ENCODE peak calls at places on chromosome 13, in five cellular contexts. P is H9, R is MM.1S, O is GM23248, M is hepatocyte. T is an unnamed sample.
A peak's percentile ranks its signal among the peaks of the same experiment; 100 is the strongest.

GRCh38 chr13:60591348-60591747 is 194.3 kb downstream of the TDRD3 start:
- DNase-seq in P (no peak), R (no peak), O (peak; percentile 85), M (no peak), T (peak; percentile 34)

GRCh38 chr13:39119422-39119821 is 81.2 kb downstream of the NHLRC3 start:
- DNase-seq in P (no peak), R (no peak), O (no peak), M (no peak), T (no peak)

GRCh38 chr13:50800091-50800739 is 43.3 kb downstream of the DLEU7 start:
- DNase-seq in P (no peak), R (no peak), O (no peak), M (no peak), T (no peak)

GRCh38 chr13:39510296-39510695 is 92.7 kb downstream of the LHFPL6 start:
- DNase-seq in P (no peak), R (peak; percentile 69), O (no peak), M (no peak), T (no peak)

GRCh38 chr13:20550799-20551198 is 16.2 kb upstream of the IFT88 start:
- DNase-seq in P (no peak), R (no peak), O (no peak), M (no peak), T (peak; percentile 9)

GRCh38 chr13:31394491-31394890 is 194.7 kb downstream of the B3GLCT start:
- DNase-seq in P (no peak), R (peak; percentile 40), O (no peak), M (no peak), T (peak; percentile 9)

GRCh38 chr13:93230466-93230865 is 3.9 kb downstream of the GPC6 start:
- DNase-seq in P (no peak), R (no peak), O (peak; percentile 89), M (peak; percentile 22), T (no peak)

GRCh38 chr13:32938907-32939306 is 77.3 kb upstream of the KL start:
- DNase-seq in P (no peak), R (no peak), O (peak; percentile 70), M (no peak), T (no peak)

GRCh38 chr13:47858678-47859050 is 142.4 kb downstream of the SUCLA2 start:
- DNase-seq in P (no peak), R (no peak), O (peak; percentile 86), M (peak; percentile 13), T (no peak)

GRCh38 chr13:26679945-26680516 is 80.6 kb downstream of the GPR12 start:
- DNase-seq in P (peak; percentile 58), R (no peak), O (no peak), M (no peak), T (no peak)

DNA sequence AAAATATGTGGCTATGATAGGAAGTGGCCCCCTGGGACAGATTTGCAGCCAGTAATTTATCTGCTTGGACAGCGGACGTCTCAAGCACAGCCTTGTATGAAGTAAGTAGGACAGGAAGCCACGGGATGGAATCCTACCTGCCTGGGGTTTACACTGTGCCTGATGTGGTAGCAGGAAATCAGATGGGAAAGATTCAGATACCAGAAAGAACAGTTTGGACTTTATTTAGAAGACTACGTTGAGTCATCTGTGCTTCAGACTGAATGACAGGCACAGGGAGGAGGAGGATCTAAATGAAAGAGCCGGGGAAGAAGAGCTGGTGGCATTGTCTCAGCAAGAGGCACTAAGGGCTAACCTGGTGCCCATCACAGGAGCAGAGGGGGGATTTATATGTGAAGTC is 328.7 kb downstream of the SLC7A1 start:
- DNase-seq in P (no peak), R (no peak), O (no peak), M (no peak), T (no peak)
- H3K9me3 ChIP-seq in P (no peaks in the 10 kb centered on the region), R (no peaks in the 10 kb centered on the region), O (no peaks in the 10 kb centered on the region), M (no peaks in the 10 kb centered on the region), T (peaks cover 17% of the 10 kb centered on the region)

GRCh38 chr13:67045357-67045756 is 184.8 kb downstream of the PCDH9 start:
- DNase-seq in P (no peak), R (no peak), O (no peak), M (no peak), T (no peak)

GRCh38 chr13:67048084-67048792 is 181.9 kb downstream of the PCDH9 start:
- DNase-seq in P (no peak), R (no peak), O (no peak), M (peak; percentile 15), T (peak; percentile 69)

GRCh38 chr13:67052550-67053237 is 177.4 kb downstream of the PCDH9 start:
- DNase-seq in P (no peak), R (no peak), O (no peak), M (no peak), T (no peak)

GRCh38 chr13:67049744-67050143 is 180.4 kb downstream of the PCDH9 start:
- DNase-seq in P (no peak), R (no peak), O (no peak), M (no peak), T (no peak)

DNA sequence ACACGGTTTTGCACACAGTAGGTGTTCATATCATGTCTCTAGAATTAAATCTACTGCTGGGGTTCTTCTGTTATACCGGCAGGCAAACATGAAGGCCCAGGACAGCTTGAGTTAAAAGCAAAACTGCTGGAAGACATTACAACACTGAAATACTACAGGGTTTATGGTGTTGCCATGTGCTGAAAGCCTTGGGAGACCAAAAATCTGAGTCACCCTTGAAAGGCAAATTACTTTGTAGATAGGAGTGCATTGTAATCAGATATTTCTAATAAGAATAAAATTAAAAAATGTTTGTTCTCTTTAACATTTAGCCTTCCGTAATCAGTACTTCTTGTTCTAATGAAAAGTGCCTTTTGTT is 181.4 kb downstream of the PCDH9 start:
- DNase-seq in P (no peak), R (no peak), O (no peak), M (no peak), T (no peak)
- H3K79me2 ChIP-seq in P (no peaks in the 10 kb centered on the region), R (no peaks in the 10 kb centered on the region), O (no peaks in the 10 kb centered on the region), M (no peaks in the 10 kb centered on the region), T (no peaks in the 10 kb centered on the region)

GRCh38 chr13:90447034-90447734 is 900.3 kb upstream of the MIR17HG start:
- DNase-seq in P (no peak), R (no peak), O (no peak), M (no peak), T (no peak)
- H3K9me3 ChIP-seq in P (no peaks in the 10 kb centered on the region), R (no peaks in the 10 kb centered on the region), O (no peaks in the 10 kb centered on the region), M (no peaks in the 10 kb centered on the region), T (no peaks in the 10 kb centered on the region)

DNA sequence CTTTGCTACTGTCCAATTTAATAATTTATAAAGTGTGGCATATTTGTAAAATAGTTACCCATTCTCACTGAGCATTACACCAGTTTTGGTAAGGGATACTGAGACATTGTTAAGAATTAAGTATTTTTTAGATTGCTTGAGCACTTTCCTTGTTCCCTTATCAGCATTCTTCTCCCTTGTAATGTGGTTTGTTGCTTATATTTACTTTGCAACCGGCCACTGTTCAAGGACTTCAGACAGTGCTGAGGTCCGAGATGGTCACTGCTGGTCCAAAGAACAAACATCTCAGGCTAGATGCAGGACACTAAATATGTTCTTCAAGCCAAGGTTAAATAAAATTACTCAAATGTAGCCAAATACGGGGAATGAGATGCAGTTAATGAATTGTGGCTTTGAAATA is 161.4 kb downstream of the TM9SF2 start:
- DNase-seq in P (no peak), R (no peak), O (no peak), M (no peak), T (no peak)
- H3K79me2 ChIP-seq in P (no peaks in the 10 kb centered on the region), R (no peaks in the 10 kb centered on the region), O (no peaks in the 10 kb centered on the region), M (no peaks in the 10 kb centered on the region), T (no peaks in the 10 kb centered on the region)